ENCODE peak calls at places on chromosomes 4 and X, in five cellular contexts. L is upper lobe of right lung; Y is CD8-positive, alpha-beta T cell; M is NT2/D1; G is naive thymus-derived CD4-positive, alpha-beta T cell. E is an unnamed sample. For H3K36me3 and H3K27me3, the result is how much of the 10 kb centered on the place peaks cover.

GRCh38 chrX:118730500-118731247 is 3.3 kb downstream of the IL13RA1 start:
- DNase-seq in L (no peak), Y (no peak), M (no peak), G (no peak), E (no peak)

GRCh38 chrX:74251006-74251930 is 52.7 kb upstream of the ZCCHC13 start:
- DNase-seq in L (no peak), Y (no peak), M (no peak), G (no peak), E (no peak)

GRCh38 chrX:132758778-132759177 is 199.7 kb downstream of the HS6ST2 start:
- DNase-seq in L (no peak), Y (no peak), M (no peak), G (no peak), E (no peak)

GRCh38 chrX:70030242-70030823 is 19.4 kb downstream of the AWAT2 start:
- DNase-seq in L (no peak), Y (peak), M (peak), G (peak), E (no peak)

GRCh38 chr4:93199492-93199891 is 629.1 kb upstream of the ATOH1 start:
- DNase-seq in L (no peak), Y (no peak), M (peak), G (no peak), E (no peak)

GRCh38 chr4:186666750-186667149 is 56.9 kb downstream of the FAT1 start:
- DNase-seq in L (no peak), Y (no peak), M (no peak), G (no peak), E (no peak)

GRCh38 chrX:22033818-22034217 is 1.7 kb downstream of the PHEX start:
- DNase-seq in L (no peak), Y (no peak), M (no peak), G (no peak), E (no peak)

GRCh38 chr4:16337936-16338335 is 111.7 kb upstream of the TAPT1 start:
- DNase-seq in L (no peak), Y (no peak), M (no peak), G (no peak), E (peak)

GRCh38 chr4:28600958-28601357 is 1740.3 kb downstream of the STIM2 start:
- DNase-seq in L (no peak), Y (no peak), M (no peak), G (no peak), E (no peak)

GRCh38 chr4:95546866-95547707 is 1.7 kb downstream of the UNC5C start:
- DNase-seq in L (no peak), Y (no peak), M (no peak), G (no peak), E (no peak)

GRCh38 chr4:94641702-94642560 is 115.8 kb upstream of the BMPR1B start:
- DNase-seq in L (no peak), Y (no peak), M (no peak), G (no peak), E (no peak)

GRCh38 chr4:184899261-184900134 is 73.7 kb upstream of the ACSL1 start:
- DNase-seq in L (peak), Y (no peak), M (no peak), G (no peak), E (peak)

GRCh38 chrX:109964390-109964789 is 38.5 kb upstream of the TMEM164 start:
- DNase-seq in L (no peak), Y (no peak), M (no peak), G (no peak), E (no peak)

GRCh38 chr4:125049711-125050110 is 265.0 kb upstream of the FAT4 start:
- DNase-seq in L (no peak), Y (no peak), M (no peak), G (no peak), E (no peak)

GRCh38 chr4:173091362-173091761 is 77.2 kb upstream of the GALNT7 start:
- DNase-seq in L (no peak), Y (no peak), M (no peak), G (no peak), E (no peak)

GRCh38 chrX:16882188-16882587 is 12.0 kb upstream of the RBBP7 start:
- DNase-seq in L (peak), Y (no peak), M (no peak), G (no peak), E (peak)

GRCh38 chr4:173503330-173504180 is 26.5 kb downstream of the HAND2 start:
- DNase-seq in L (no peak), Y (no peak), M (no peak), G (no peak), E (no peak)

GRCh38 chr4:152243890-152244595 is 291.8 kb downstream of the FBXW7 start:
- DNase-seq in L (no peak), Y (peak), M (no peak), G (no peak), E (no peak)

GRCh38 chr4:184457530-184458249 is 16.7 kb downstream of the IRF2 start:
- DNase-seq in L (no peak), Y (no peak), M (no peak), G (no peak), E (peak)

GRCh38 chr4:28225005-28225404 is 1364.4 kb downstream of the STIM2 start:
- DNase-seq in L (no peak), Y (no peak), M (peak), G (no peak), E (no peak)

GRCh38 chr4:128600996-128601857 is 208.3 kb upstream of the JADE1 start:
- DNase-seq in L (peak), Y (no peak), M (no peak), G (no peak), E (peak)

GRCh38 chr4:71732706-71733105 is 51.2 kb downstream of the GC start:
- DNase-seq in L (no peak), Y (no peak), M (no peak), G (no peak), E (no peak)

GRCh38 chr4:98447648-98448047 is 186.5 kb downstream of the RAP1GDS1 start:
- DNase-seq in L (no peak), Y (no peak), M (no peak), G (no peak), E (no peak)

GRCh38 chrX:11591712-11592351 is 73.9 kb downstream of the ARHGAP6 start:
- DNase-seq in L (no peak), Y (no peak), M (no peak), G (no peak), E (no peak)

GRCh38 chr4:156971168-156971601 is 414 bp downstream of the PDGFC start:
- DNase-seq in L (peak), Y (no peak), M (no peak), G (no peak), E (peak)

GRCh38 chrX:78366576-78366975 is 39.2 kb upstream of the CYSLTR1 start:
- DNase-seq in L (no peak), Y (no peak), M (no peak), G (no peak), E (no peak)

GRCh38 chr4:83905952-83906351 is 370.0 kb downstream of the GPAT3 start:
- DNase-seq in L (no peak), Y (no peak), M (peak), G (no peak), E (no peak)

GRCh38 chr4:113636877-113637276 is 124.7 kb downstream of the CAMK2D start:
- DNase-seq in L (no peak), Y (peak), M (no peak), G (peak), E (no peak)

GRCh38 chr4:85953651-85954018 is 406.2 kb downstream of the MAPK10 start:
- DNase-seq in L (no peak), Y (no peak), M (no peak), G (no peak), E (peak)

GRCh38 chr4:153643406-153644016 is 40.6 kb upstream of the TLR2 start:
- DNase-seq in L (no peak), Y (no peak), M (no peak), G (no peak), E (no peak)

GRCh38 chr4:145796338-145796737 is 116.4 kb downstream of the C4orf51 start:
- DNase-seq in L (no peak), Y (no peak), M (no peak), G (no peak), E (no peak)

GRCh38 chrX:42524374-42524773 is 253.6 kb downstream of the PPP1R2C start:
- DNase-seq in L (no peak), Y (no peak), M (no peak), G (no peak), E (no peak)

GRCh38 chr4:67546971-67547370 is 1.7 kb upstream of the CENPC start:
- DNase-seq in L (no peak), Y (no peak), M (no peak), G (no peak), E (no peak)

GRCh38 chrX:149909324-149910177 is 19.8 kb upstream of the HSFX4 start:
- DNase-seq in L (no peak), Y (no peak), M (no peak), G (no peak), E (no peak)

DNA sequence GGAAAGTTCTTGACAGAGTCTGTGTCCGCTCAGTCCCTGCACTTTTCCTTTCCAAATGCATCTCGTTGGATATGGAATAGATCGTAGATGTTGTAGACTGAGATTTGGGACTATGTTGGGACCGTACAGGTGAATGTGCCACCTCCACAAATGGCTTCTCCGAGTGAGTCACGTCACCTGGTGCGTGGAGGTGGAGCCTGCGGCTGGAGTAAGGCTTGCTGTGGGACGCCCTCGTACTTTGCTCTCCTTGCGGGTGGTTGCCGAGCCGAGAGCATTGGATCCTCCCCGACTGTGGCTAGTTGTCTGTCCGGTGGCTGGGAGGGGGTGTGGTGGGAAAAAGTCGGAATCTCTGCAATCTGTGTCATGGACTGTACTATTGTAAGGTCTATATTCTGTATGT is 60.5 kb downstream of the NELFA start:
- DNase-seq in L (no peak), Y (no peak), M (no peak), G (no peak), E (no peak)
- H3K4me3 ChIP-seq in L (no peak), Y (no peak), M (no peak), G (no peak), E (no peak)

DNA sequence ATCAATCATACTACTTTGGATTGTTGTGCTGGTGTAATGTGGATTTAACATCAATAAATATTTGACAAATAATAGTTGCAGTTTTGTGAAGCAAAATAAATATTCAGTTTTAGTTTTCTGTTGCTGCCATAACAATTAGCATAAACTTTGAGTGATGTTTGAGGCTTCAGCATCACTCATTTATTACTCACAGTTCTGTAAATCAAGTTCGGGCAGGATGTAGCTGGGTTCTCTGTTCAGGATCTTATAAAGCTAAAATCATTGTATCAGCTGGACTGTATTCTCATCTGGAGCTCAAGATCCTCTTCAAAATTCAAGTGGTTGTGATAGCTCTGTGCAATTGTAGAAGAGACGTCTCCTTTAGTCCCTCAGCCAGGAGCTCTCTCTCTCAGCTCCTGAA is 81.7 kb downstream of the CBR4 start:
- DNase-seq in L (no peak), Y (no peak), M (no peak), G (no peak), E (no peak)
- H3K36me3 ChIP-seq in L (under half), Y (under half), M (half or more), G (under half), E (half or more)

GRCh38 chr4:140571620-140572019 is 2.9 kb upstream of the UCP1 start:
- DNase-seq in L (no peak), Y (no peak), M (no peak), G (no peak), E (no peak)
- H3K27me3 ChIP-seq in L (under half), Y (under half), M (under half), G (under half), E (under half)

GRCh38 chr4:169270810-169271691 is at the start of gene SH3RF1:
- DNase-seq in L (peak), Y (no peak), M (no peak), G (peak), E (peak)

GRCh38 chr4:169270156-169270809 is 473 bp downstream of the SH3RF1 start:
- DNase-seq in L (peak), Y (peak), M (no peak), G (peak), E (peak)

GRCh38 chr4:169267070-169267469 is 3.7 kb downstream of the SH3RF1 start:
- DNase-seq in L (no peak), Y (no peak), M (no peak), G (no peak), E (no peak)

GRCh38 chr4:169271692-169272007 is 894 bp upstream of the SH3RF1 start:
- DNase-seq in L (no peak), Y (no peak), M (no peak), G (no peak), E (no peak)

DNA sequence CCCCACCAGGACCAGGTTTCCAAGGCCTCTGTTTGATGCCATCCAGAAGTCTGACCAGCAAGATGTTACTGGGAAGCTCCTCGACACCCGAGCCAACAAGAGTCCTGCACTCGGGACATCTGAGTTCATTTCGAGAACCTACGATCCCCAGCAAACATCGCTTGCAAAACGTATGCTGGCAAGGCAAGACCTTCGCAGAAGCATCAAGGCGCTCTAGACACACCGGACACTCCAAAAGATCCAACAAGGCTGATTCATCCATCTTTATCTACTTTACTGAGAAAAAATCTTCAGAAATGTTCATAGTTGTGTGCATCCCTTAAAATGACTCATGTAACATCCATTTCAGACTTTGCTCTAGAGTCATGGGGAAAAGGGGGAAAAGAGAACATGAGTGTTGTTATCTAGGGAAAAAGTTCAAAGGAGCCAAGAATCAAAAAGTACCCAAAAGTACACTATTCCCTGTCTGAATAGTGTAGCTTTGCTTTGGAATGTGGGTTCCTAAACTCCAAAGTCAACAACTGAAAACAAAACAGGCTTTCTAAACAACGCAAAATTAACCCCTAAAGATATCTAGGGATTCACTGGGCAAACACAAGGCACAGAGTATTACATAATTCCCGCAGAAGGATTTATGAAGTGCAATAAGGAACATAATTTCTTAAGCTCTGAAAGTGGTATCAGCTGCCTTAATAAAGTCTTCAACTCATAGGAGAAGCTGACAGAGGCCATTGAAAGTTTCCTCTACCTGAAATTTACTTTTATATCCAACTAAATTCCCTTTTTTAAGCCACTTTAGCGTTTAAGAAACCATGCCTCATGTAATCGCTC is 1.6 kb downstream of the SH3RF1 start:
- DNase-seq in L (no peak), Y (no peak), M (no peak), G (no peak), E (peak)
- H3K4me3 ChIP-seq in L (peak), Y (no peak), M (peak), G (no peak), E (peak)

DNA sequence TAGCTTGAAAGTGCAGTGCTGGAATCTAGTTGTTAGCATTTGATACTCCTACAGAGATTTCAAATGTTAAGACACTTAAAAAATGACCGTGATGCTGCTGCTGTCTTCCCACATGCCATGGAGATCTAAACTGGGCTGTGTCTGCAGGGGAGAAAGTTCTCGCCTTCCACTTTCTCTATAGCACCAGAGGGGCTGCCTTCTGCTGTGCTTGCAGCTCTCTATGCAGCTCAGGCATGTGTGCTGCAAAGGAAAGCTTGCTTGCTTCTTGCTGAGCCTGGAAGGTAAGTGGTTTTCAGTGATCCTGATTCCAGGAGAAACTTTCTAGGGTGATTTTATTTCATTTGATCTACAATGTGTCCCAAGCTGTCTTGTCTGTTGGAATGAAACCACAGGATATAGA is 137.7 kb downstream of the SOWAHB start:
- DNase-seq in L (no peak), Y (no peak), M (no peak), G (no peak), E (no peak)
- H3K36me3 ChIP-seq in L (under half), Y (under half), M (half or more), G (under half), E (under half)

GRCh38 chrX:136047969-136048368 is 62.7 kb downstream of the SLC9A6 start:
- DNase-seq in L (no peak), Y (no peak), M (no peak), G (no peak), E (peak)

GRCh38 chrX:136049608-136050007 is 64.4 kb downstream of the SLC9A6 start:
- DNase-seq in L (no peak), Y (no peak), M (no peak), G (no peak), E (no peak)

GRCh38 chrX:136048446-136048845 is 63.2 kb downstream of the SLC9A6 start:
- DNase-seq in L (no peak), Y (no peak), M (no peak), G (no peak), E (no peak)

GRCh38 chrX:136046295-136046894 is 61.2 kb downstream of the SLC9A6 start:
- DNase-seq in L (no peak), Y (no peak), M (no peak), G (no peak), E (no peak)

DNA sequence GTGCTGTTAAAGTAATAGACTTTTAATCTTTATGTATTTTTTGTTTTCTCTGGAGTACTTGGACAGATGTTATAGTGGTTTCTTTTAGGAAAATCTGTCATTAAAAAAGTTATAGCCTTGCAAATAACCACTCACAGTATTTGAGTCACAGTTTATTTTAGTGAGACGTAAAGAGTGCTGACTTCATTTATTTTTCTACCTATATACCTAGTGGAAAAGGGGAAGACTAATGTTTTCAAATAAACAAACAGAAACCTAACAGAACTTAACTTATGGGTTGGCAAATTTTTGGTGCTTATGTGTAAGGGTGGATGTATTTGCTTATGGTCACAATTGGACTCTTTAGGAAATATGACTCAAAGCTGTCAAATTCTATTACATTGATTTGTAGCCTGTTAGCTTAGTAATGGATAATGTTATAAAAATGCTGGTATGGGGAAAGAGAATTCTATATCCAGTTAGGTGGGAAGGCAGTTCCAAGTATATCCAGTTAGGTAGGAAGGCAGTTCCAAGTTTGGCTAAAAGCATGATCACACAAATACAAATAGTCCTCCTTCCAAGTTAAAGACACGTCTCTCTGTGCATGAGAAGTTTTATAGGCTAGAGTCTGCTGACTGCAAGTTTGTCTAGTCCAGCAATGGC is 61.9 kb downstream of the SLC9A6 start:
- DNase-seq in L (no peak), Y (no peak), M (no peak), G (no peak), E (peak)
- H3K27me3 ChIP-seq in L (under half), Y (under half), M (under half), G (under half), E (under half)

DNA sequence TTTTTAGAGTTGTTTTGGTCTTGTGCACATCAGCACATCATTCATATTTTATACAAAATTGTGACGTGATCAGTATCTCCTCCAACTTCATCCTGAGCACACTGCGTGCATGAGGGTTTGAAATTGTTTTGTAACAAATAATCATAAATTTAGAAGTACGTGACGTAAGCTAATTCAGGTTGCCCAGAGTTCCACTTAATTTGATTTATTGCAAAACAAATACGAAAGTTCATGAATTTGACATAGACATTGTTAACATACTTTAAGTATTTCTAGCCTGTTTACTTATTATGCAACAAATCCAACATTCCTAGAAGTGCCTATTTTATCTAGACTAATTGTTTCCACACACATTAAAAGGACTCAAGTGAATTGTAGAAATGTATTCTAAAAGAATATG is 48.3 kb downstream of the MAP7D3 start:
- DNase-seq in L (no peak), Y (no peak), M (no peak), G (no peak), E (no peak)
- H3K4me3 ChIP-seq in L (no peak), Y (no peak), M (no peak), G (no peak), E (no peak)